ENCODE peak calls at places on chromosomes 2 and 18, in seven cellular contexts. One of them, this sample, is unnamed.

GRCh38 chr2:17979707-17980106 is 101.2 kb downstream of the KCNS3 start:
- DNase-seq in SJSA1: peak
- DNase-seq in lower lobe of right lung: no peak
- DNase-seq in AML-193: no peak
- DNase-seq in neuronal stem cell: no peak
- DNase-seq in HFF-Myc: no peak
- DNase-seq in left lung: no peak
- DNase-seq in this sample: no peak

GRCh38 chr18:67386028-67386427 is 130.5 kb downstream of the DSEL start:
- DNase-seq in SJSA1: no peak
- DNase-seq in lower lobe of right lung: no peak
- DNase-seq in AML-193: no peak
- DNase-seq in neuronal stem cell: no peak
- DNase-seq in HFF-Myc: no peak
- DNase-seq in left lung: no peak
- DNase-seq in this sample: no peak

GRCh38 chr2:182649316-182649715 is 66.7 kb upstream of the DNAJC10 start:
- DNase-seq in SJSA1: peak
- DNase-seq in lower lobe of right lung: no peak
- DNase-seq in AML-193: peak
- DNase-seq in neuronal stem cell: peak
- DNase-seq in HFF-Myc: peak
- DNase-seq in left lung: no peak
- DNase-seq in this sample: no peak

GRCh38 chr2:180660881-180661280 is 319.5 kb upstream of the UBE2E3 start:
- DNase-seq in SJSA1: no peak
- DNase-seq in lower lobe of right lung: no peak
- DNase-seq in AML-193: no peak
- DNase-seq in neuronal stem cell: no peak
- DNase-seq in HFF-Myc: no peak
- DNase-seq in left lung: no peak
- DNase-seq in this sample: no peak

GRCh38 chr2:222292113-222292737 is 6.6 kb downstream of the PAX3 start:
- DNase-seq in SJSA1: no peak
- DNase-seq in lower lobe of right lung: no peak
- DNase-seq in AML-193: no peak
- DNase-seq in neuronal stem cell: no peak
- DNase-seq in HFF-Myc: no peak
- DNase-seq in left lung: no peak
- DNase-seq in this sample: no peak

GRCh38 chr2:225276207-225276606 is 123.3 kb upstream of the NYAP2 start:
- DNase-seq in SJSA1: no peak
- DNase-seq in lower lobe of right lung: no peak
- DNase-seq in AML-193: no peak
- DNase-seq in neuronal stem cell: no peak
- DNase-seq in HFF-Myc: no peak
- DNase-seq in left lung: no peak
- DNase-seq in this sample: no peak

GRCh38 chr2:96523659-96524481 is 12.7 kb upstream of the ARID5A start:
- DNase-seq in SJSA1: no peak
- DNase-seq in lower lobe of right lung: no peak
- DNase-seq in AML-193: no peak
- DNase-seq in neuronal stem cell: no peak
- DNase-seq in HFF-Myc: peak
- DNase-seq in left lung: no peak
- DNase-seq in this sample: no peak

GRCh38 chr2:100731535-100731981 is 88.4 kb upstream of the NPAS2 start:
- DNase-seq in SJSA1: peak
- DNase-seq in lower lobe of right lung: no peak
- DNase-seq in AML-193: no peak
- DNase-seq in neuronal stem cell: no peak
- DNase-seq in HFF-Myc: no peak
- DNase-seq in left lung: no peak
- DNase-seq in this sample: no peak

GRCh38 chr2:56286936-56287335 is 103.1 kb downstream of the CCDC85A start:
- DNase-seq in SJSA1: no peak
- DNase-seq in lower lobe of right lung: no peak
- DNase-seq in AML-193: no peak
- DNase-seq in neuronal stem cell: no peak
- DNase-seq in HFF-Myc: no peak
- DNase-seq in left lung: no peak
- DNase-seq in this sample: no peak

This sample was measured in Right ventricle myocardium inferior.